ENCODE peak calls at places on chromosomes 2 and 18, in five cellular contexts. T is pancreas; X is lower lobe of right lung; I is CD8-positive, alpha-beta T cell; O is PC-3. G is an unnamed sample.
A peak's percentile ranks its signal among the peaks of the same experiment; 100 is the strongest.

GRCh38 chr2:47964722-47965434 is 58.6 kb upstream of the FBXO11 start:
- DNase-seq in O (peak; percentile 20), X (no peak), I (no peak), T (no peak), G (no peak)

GRCh38 chr2:29848566-29849310 is 72.6 kb downstream of the ALK start:
- DNase-seq in X (no peak), T (no peak), I (no peak), O (no peak), G (no peak)

GRCh38 chr2:203532957-203533695 is 2.0 kb downstream of the RAPH1 start:
- DNase-seq in X (no peak), O (peak; percentile 19), I (no peak), T (no peak), G (no peak)

GRCh38 chr18:22975508-22975907 is 42.4 kb downstream of the RBBP8 start:
- DNase-seq in X (no peak), O (no peak), I (no peak), T (no peak), G (no peak)

GRCh38 chr2:60735496-60736250 is 20.4 kb upstream of the PAPOLG start:
- DNase-seq in O (no peak), I (peak; percentile 42), X (no peak), T (no peak), G (no peak)

GRCh38 chr18:69895081-69896047 is 52.3 kb downstream of the CD226 start:
- DNase-seq in X (no peak), O (no peak), T (no peak), I (peak; percentile 24), G (no peak)

GRCh38 chr2:127000194-127000593 is 101.5 kb downstream of the TEX51 start:
- DNase-seq in O (no peak), I (no peak), X (no peak), T (no peak), G (no peak)

GRCh38 chr2:23524261-23524706 is 139.3 kb downstream of the KLHL29 start:
- DNase-seq in X (no peak), O (peak; percentile 26), T (no peak), I (no peak), G (no peak)

GRCh38 chr2:82089518-82089917 is 1785.0 kb upstream of the LRRTM1 start:
- DNase-seq in O (no peak), I (no peak), T (no peak), X (no peak), G (no peak)

GRCh38 chr2:197191948-197192338 is 118.6 kb downstream of the ANKRD44 start:
- DNase-seq in O (no peak), X (no peak), I (no peak), T (no peak), G (no peak)

GRCh38 chr18:27713727-27714080 is 463.2 kb downstream of the CDH2 start:
- DNase-seq in I (no peak), T (no peak), O (no peak), X (no peak), G (no peak)

GRCh38 chr2:41782306-41783158 is 265.3 kb upstream of the PKDCC start:
- DNase-seq in T (no peak), X (no peak), O (peak; percentile 69), I (peak; percentile 16), G (no peak)

GRCh38 chr18:22166070-22166972 is 3.1 kb upstream of the GATA6 start:
- DNase-seq in I (no peak), X (no peak), O (no peak), T (peak; percentile 85), G (peak; percentile 67)

GRCh38 chr2:145016711-145017110 is 496.8 kb upstream of the ZEB2 start:
- DNase-seq in T (no peak), O (peak; percentile 52), X (no peak), I (no peak), G (no peak)

GRCh38 chr2:221844966-221845365 is 272.9 kb upstream of the EPHA4 start:
- DNase-seq in X (no peak), I (no peak), O (peak; percentile 10), T (no peak), G (no peak)

GRCh38 chr2:3203497-3204019 is 174.1 kb downstream of the EIPR1 start:
- DNase-seq in O (no peak), X (no peak), I (no peak), T (no peak), G (no peak)

GRCh38 chr2:137261858-137262585 is 496.7 kb downstream of the THSD7B start:
- DNase-seq in X (no peak), T (no peak), I (no peak), O (no peak), G (no peak)
- H3K4me3 ChIP-seq in X (no peak overlapping the region), T (no peak overlapping the region), I (no peak overlapping the region), O (no peak overlapping the region), G (no peak overlapping the region)

DNA sequence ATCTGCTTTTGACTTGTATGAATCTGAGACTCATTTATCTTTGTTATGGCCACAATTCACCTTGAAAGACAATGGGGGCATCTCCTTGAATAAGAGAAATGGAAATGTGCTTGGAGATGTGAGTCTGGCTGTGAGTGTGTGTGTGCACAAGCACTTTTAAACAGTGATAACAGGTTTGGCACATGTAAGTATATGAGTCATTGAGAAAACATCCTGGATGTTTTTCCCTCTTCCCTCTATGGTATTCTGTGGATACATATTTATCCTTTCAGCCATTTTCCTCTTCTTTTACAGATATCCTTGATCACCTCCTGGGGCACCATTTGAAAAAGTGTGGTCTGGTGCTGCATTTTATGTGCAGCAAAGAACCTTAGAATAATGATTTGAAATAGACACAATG is 317.3 kb upstream of the THUMPD2 start:
- DNase-seq in I (no peak), O (peak; percentile 81), T (no peak), X (no peak), G (no peak)
- H3K27ac ChIP-seq in I (no peak overlapping the region), O (peak overlapping the region; percentile 84), T (no peak overlapping the region), X (no peak overlapping the region), G (peak overlapping the region; percentile 54)

GRCh38 chr2:111050701-111051376 is 69.9 kb upstream of the BCL2L11 start:
- DNase-seq in X (no peak), T (no peak), O (no peak), I (no peak), G (no peak)
- TF ChIP-seq CTCF in X (no peak), T (no peak), O (no peak), I (no peak), G (no peak)

DNA sequence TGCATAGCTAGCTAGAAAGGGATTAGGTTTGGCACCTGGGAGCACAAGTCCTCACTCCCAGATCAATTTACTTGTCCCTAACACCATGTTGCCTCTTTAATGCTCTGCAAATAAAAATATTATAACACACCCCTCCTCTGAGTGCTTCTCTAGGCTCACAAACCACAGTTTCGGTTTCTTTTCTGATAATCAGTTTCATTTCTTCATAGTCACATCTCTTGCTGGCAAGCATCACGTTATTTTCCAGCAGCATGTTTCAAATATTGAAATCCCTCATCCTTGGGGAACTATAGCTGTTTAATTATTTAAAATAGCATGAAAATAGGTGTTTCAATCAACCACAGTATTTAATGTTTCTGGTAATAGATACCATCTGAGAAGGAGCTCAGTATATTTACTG is 13.9 kb upstream of the SMCHD1 start:
- DNase-seq in T (no peak), O (no peak), X (no peak), I (no peak), G (no peak)
- H3K4me3 ChIP-seq in T (no peak overlapping the region), O (no peak overlapping the region), X (peak overlapping the region; percentile 22), I (peak overlapping the region; percentile 29), G (peak overlapping the region; percentile 38)

DNA sequence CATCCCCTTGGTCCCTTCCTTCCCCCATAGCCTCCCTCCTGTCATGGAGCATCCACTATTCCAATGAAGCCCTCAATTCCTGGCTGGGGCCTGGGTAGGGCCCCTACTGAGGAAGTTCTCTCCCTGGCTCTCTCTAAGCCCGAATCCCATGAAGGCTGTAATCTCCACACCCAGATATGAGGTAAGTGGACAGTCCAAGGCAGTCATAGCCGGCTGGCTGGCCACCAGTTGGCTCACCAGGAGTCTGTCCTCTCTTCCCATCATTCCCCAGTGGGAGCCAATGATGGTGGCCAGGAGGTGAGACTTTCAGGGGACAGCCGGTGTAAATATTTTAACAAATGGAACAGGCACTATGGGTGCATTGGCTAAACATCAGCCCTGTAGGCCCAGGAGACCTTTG is 6.8 kb upstream of the TAF1B start:
- DNase-seq in O (no peak), T (no peak), I (no peak), X (no peak), G (no peak)
- H3K27ac ChIP-seq in O (no peak overlapping the region), T (no peak overlapping the region), I (no peak overlapping the region), X (no peak overlapping the region), G (no peak overlapping the region)

DNA sequence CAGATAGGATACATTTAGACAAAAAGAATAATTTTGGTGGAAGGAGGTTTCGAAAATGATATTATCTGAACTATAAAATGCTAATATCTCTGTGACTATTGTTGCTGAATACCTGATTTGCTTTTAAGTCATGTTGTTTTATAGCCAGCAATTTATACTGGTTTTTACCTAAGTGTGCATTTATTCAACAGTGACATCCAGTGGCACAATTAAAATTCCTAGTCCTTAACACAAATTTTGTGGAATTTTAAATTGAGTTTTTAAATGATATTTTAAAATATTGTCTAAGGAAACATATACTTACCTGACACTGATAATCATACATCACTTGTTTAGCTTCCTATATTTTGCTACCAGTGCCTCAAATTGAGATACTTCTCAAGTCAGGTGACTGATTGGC is 144.8 kb downstream of the ARHGAP28 start:
- DNase-seq in T (no peak), O (peak; percentile 44), I (no peak), X (no peak), G (no peak)
- TF ChIP-seq CTCF in T (no peak), O (peak; percentile 63), I (no peak), X (no peak), G (peak; percentile 19)

GRCh38 chr18:39604836-39605235 is 2039.2 kb upstream of the CELF4 start:
- DNase-seq in I (no peak), X (no peak), O (peak; percentile 3), T (no peak), G (no peak)
- H3K4me3 ChIP-seq in I (no peak overlapping the region), X (no peak overlapping the region), O (no peak overlapping the region), T (no peak overlapping the region), G (no peak overlapping the region)

DNA sequence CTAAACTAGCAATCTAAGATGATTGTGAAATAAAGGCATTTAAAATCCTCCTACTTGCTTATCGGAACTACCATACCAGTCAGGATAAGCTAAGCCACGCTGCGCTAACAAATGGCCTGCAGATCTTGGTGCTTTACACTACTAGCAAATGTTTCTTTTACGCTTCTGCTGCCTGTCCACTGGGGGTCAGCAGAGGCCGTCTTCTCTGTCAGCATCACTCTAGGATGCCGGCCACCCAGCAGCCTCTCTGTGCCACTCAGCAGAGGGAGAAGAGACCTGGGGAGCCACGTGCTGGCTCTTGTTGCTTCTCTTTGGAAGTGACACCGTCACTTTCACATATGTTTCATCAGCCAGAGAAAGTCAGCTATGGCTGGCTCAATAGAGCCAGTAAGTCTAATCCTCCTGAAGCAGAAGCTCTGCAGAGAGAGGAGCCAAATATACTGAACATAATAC is 36.6 kb downstream of the COPS8 start:
- DNase-seq in X (peak; percentile 71), T (no peak), O (peak; percentile 73), I (peak; percentile 17), G (peak; percentile 57)
- H3K27ac ChIP-seq in X (no peak overlapping the region), T (no peak overlapping the region), O (no peak overlapping the region), I (no peak overlapping the region), G (no peak overlapping the region)